ENCODE peak calls at places on chromosomes 12 and 14, in five cellular contexts. E is K562, Q is GM12878, I is upper lobe of left lung, B is HepG2. N is an unnamed sample. For H3K9me3, the result is how much of the 10 kb centered on the place peaks cover.

GRCh38 chr14:103521438-103521961 is 1.1 kb downstream of the CKB start:
- ATAC-seq in E (peak), Q (peak), I (peak), B (no peak), N (peak)

GRCh38 chr14:104389326-104390220 is 190.0 kb upstream of the C14orf180 start:
- ATAC-seq in E (no peak), Q (peak), I (no peak), B (no peak), N (no peak)

GRCh38 chr14:51473808-51474207 is 177.9 kb upstream of the FRMD6 start:
- ATAC-seq in E (no peak), Q (no peak), I (no peak), B (no peak), N (no peak)

GRCh38 chr12:13443498-13443897 is 247.0 kb downstream of the EMP1 start:
- ATAC-seq in E (no peak), Q (no peak), I (peak), B (no peak), N (peak)

GRCh38 chr14:31477248-31477647 is 10.6 kb downstream of the GPR33 start:
- ATAC-seq in E (no peak), Q (no peak), I (no peak), B (no peak), N (no peak)

GRCh38 chr12:68497702-68498101 is 113.0 kb upstream of the RAP1B start:
- ATAC-seq in E (peak), Q (peak), I (peak), B (no peak), N (peak)

GRCh38 chr12:91040356-91040755 is 17.5 kb downstream of the KERA start:
- ATAC-seq in E (no peak), Q (no peak), I (peak), B (no peak), N (no peak)

GRCh38 chr12:68686262-68686594 is 550 bp upstream of the NUP107 start:
- ATAC-seq in E (no peak), Q (no peak), I (no peak), B (no peak), N (no peak)

GRCh38 chr14:91575469-91576208 is 65.5 kb upstream of the PPP4R3A start:
- ATAC-seq in E (no peak), Q (no peak), I (no peak), B (peak), N (no peak)

GRCh38 chr14:100538566-100539318 is 48.5 kb downstream of the BEGAIN start:
- ATAC-seq in E (no peak), Q (no peak), I (no peak), B (no peak), N (no peak)

GRCh38 chr14:100539766-100540140 is 47.5 kb downstream of the BEGAIN start:
- ATAC-seq in E (no peak), Q (no peak), I (no peak), B (no peak), N (no peak)

GRCh38 chr14:100537701-100538565 is 49.3 kb downstream of the BEGAIN start:
- ATAC-seq in E (no peak), Q (no peak), I (no peak), B (no peak), N (no peak)

GRCh38 chr14:100540141-100540925 is 46.9 kb downstream of the BEGAIN start:
- ATAC-seq in E (peak), Q (peak), I (no peak), B (peak), N (no peak)

GRCh38 chr14:100539319-100539645 is 47.9 kb downstream of the BEGAIN start:
- ATAC-seq in E (no peak), Q (no peak), I (no peak), B (no peak), N (no peak)
- TF ChIP-seq EP300 in E (no peak), Q (no peak), I (no peak), B (no peak), N (no peak)

DNA sequence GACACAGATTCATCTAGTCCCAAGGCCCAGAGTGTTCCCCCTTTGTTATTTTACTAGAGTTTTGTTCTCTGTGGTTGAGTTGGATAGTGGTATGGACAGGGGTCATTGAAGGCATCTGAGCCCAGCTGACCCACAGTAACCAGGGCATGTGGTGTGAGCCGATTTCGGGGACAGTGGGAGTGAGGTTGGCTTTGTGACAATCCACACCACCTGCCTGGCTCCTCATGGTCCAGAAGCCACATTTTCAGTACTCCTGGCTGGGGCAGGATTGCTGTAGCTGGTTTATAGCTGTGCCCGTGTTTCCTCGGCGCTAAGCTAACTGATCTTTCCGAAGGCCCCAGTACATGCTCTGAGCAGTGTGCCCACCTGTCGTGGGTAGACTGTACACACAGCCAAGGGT is 116.0 kb downstream of the TSPAN9 start:
- ATAC-seq in E (no peak), Q (no peak), I (peak), B (no peak), N (no peak)
- TF ChIP-seq POLR2AphosphoS5 in E (no peak), Q (no peak), I (no peak), B (no peak), N (no peak)

DNA sequence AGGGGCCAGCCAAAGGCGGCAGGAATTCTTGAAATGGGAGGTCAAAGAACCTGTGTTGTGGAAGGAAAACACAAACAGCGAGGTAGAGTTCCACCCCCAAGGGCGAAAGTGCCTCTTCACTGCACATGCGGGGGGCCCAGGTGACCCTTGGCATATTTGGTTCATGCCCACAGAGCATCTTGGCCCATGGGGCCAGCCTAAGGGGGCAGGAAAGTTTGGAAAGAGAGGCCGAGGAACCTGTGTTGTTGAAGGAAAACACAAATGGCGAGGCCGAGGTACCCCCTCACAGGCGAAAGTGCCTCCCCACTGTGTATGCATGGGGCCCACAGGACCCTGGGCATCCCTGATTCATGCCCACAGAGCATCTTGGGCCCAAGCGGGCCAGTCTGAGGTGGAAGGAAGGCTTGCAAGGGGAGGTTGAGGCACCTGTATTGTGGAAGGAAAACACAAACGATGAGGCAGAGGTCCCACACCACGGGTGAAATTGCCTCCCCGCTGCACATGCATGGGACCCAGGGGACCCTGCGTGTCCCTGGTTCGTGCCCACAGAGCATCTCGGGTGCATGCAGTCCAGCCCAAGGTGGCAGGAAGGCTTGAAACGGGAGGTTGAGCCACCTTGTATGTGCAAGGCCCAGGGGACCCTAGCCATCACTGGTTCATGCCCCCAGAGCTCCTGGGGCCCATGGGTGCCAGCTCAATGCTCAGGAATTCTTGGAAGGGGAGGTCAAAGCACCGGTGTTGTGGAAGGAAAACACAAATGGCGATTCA is 384.1 kb downstream of the ALG10 start:
- ATAC-seq in E (no peak), Q (no peak), I (peak), B (no peak), N (no peak)
- H3K9me3 ChIP-seq in E (under half), Q (under half), I (half or more), B (half or more), N (half or more)

DNA sequence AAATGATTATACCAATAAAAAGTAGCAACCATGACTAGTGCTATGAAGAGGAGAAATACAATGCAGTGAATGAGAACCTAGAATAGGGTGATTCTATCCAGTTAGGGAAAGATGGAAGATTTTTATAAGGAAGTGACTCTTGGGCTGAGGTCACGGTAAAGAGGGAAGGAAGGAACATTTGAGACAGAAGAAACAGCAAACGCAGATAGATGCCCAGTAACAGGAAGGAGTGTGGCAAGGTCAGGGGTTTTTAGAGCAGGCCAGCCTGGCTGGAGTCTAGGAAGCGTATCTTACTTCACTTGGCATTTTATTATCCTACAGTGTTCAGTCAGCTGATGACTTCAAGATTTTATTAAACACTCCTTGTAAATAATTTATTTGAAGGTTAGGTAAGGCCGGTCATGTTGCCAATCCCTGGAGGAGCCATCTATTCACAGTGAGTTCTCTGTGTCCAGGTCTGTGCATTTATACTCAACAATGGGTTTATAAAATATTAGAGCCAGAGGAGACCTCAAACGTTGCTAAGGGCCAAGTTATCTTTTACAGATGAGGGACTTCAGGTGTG is 170.6 kb downstream of the PRKCH start:
- ATAC-seq in E (no peak), Q (no peak), I (peak), B (no peak), N (peak)
- TF ChIP-seq EP300 in E (no peak), Q (no peak), I (no peak), B (no peak), N (no peak)

GRCh38 chr12:96248532-96248931 is 54.4 kb downstream of the ELK3 start:
- ATAC-seq in E (no peak), Q (no peak), I (no peak), B (no peak), N (no peak)

GRCh38 chr12:96246926-96247566 is 52.9 kb downstream of the ELK3 start:
- ATAC-seq in E (no peak), Q (no peak), I (no peak), B (no peak), N (no peak)

GRCh38 chr12:96247567-96247962 is 53.4 kb downstream of the ELK3 start:
- ATAC-seq in E (no peak), Q (no peak), I (no peak), B (no peak), N (no peak)

GRCh38 chr12:96250119-96250685 is 56.0 kb downstream of the ELK3 start:
- ATAC-seq in E (no peak), Q (no peak), I (no peak), B (no peak), N (no peak)

GRCh38 chr12:96249196-96250118 is 55.3 kb downstream of the ELK3 start:
- ATAC-seq in E (peak), Q (no peak), I (peak), B (no peak), N (peak)
- TF ChIP-seq POLR2AphosphoS5 in E (no peak), Q (no peak), I (no peak), B (no peak), N (peak)

GRCh38 chr14:78232666-78233065 is 62.5 kb downstream of the NRXN3 start:
- ATAC-seq in E (no peak), Q (no peak), I (no peak), B (no peak), N (no peak)

GRCh38 chr14:78240567-78240966 is 70.4 kb downstream of the NRXN3 start:
- ATAC-seq in E (no peak), Q (no peak), I (no peak), B (no peak), N (no peak)

GRCh38 chr14:78243187-78243586 is 73.0 kb downstream of the NRXN3 start:
- ATAC-seq in E (no peak), Q (no peak), I (no peak), B (no peak), N (no peak)

DNA sequence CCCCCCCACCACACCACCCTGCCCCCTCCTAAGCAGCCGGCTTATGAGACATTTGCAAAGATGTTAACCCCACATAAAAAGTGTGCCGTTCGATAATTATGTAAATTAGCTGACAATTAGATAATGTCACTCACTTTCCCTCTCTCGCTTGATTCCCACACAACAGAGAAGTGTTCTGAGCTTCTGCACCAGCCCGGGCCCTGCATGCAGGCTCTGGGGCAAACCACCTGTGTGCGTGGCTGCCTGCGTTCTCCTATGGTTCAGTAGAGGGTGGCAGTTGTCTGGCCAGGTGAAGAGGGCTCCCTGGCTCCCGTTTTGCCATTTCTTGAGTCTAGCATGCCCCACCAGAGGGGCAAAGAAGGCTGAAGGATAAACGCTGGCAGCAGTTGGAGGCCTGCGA is 68.0 kb downstream of the NRXN3 start:
- ATAC-seq in E (no peak), Q (no peak), I (no peak), B (no peak), N (no peak)
- H3K9me3 ChIP-seq in E (under half), Q (under half), I (under half), B (under half), N (under half)